ENCODE peak calls at places on chromosomes 6 and 20, in four cellular contexts. X, V, J and E are unnamed samples.

GRCh38 chr6:31597006-31597405 is 4.2 kb upstream of the NCR3 start:
- DNase-seq in X (peak; percentile 70), V (peak; percentile 61), J (no peak), E (peak; percentile 74)

GRCh38 chr6:44285552-44286284 is 15.5 kb downstream of the TMEM151B start:
- DNase-seq in X (no peak), V (no peak), J (no peak), E (no peak)

GRCh38 chr20:25355191-25355590 is 35.4 kb downstream of the ABHD12 start:
- DNase-seq in X (no peak), V (no peak), J (no peak), E (no peak)

GRCh38 chr20:19074828-19075516 is 137.5 kb upstream of the SLC24A3 start:
- DNase-seq in X (no peak), V (no peak), J (peak; percentile 88), E (no peak)

GRCh38 chr20:56014998-56015397 is 9.7 kb upstream of the CBLN4 start:
- DNase-seq in X (no peak), V (no peak), J (no peak), E (no peak)

GRCh38 chr6:132713355-132714134 is at the start of gene VNN1:
- DNase-seq in X (no peak), V (no peak), J (no peak), E (no peak)

GRCh38 chr20:14441201-14441600 is 103.8 kb upstream of the FLRT3 start:
- DNase-seq in X (no peak), V (no peak), J (no peak), E (no peak)

GRCh38 chr6:168139121-168139520 is 60.1 kb upstream of the FRMD1 start:
- DNase-seq in X (no peak), V (no peak), J (no peak), E (no peak)

GRCh38 chr6:105771313-105771970 is 314.7 kb upstream of the PRDM1 start:
- DNase-seq in X (no peak), V (no peak), J (no peak), E (no peak)

GRCh38 chr6:39061182-39061581 is 12.6 kb downstream of the GLP1R start:
- DNase-seq in X (no peak), V (no peak), J (no peak), E (no peak)

GRCh38 chr6:12064125-12064524 is 52.0 kb downstream of the HIVEP1 start:
- DNase-seq in X (no peak), V (no peak), J (no peak), E (no peak)

GRCh38 chr6:34386316-34387137 is 5.9 kb downstream of the NUDT3 start:
- DNase-seq in X (no peak), V (peak; percentile 78), J (no peak), E (no peak)

GRCh38 chr6:7978736-7979135 is 68.1 kb upstream of the TXNDC5 start:
- DNase-seq in X (no peak), V (no peak), J (no peak), E (no peak)

GRCh38 chr20:41577129-41578009 is 40.8 kb downstream of the CHD6 start:
- DNase-seq in X (no peak), V (peak; percentile 93), J (no peak), E (no peak)

GRCh38 chr20:40467703-40468411 is 221.2 kb downstream of the MAFB start:
- DNase-seq in X (no peak), V (no peak), J (no peak), E (no peak)

GRCh38 chr20:2302369-2302768 is 6.6 kb downstream of the TGM3 start:
- DNase-seq in X (no peak), V (peak; percentile 50), J (no peak), E (peak; percentile 8)

GRCh38 chr20:53281557-53282117 is 309.5 kb downstream of the TSHZ2 start:
- DNase-seq in X (no peak), V (no peak), J (no peak), E (no peak)

GRCh38 chr20:47502271-47502730 is 614 bp downstream of the NCOA3 start:
- DNase-seq in X (no peak), V (no peak), J (no peak), E (peak; percentile 44)

DNA sequence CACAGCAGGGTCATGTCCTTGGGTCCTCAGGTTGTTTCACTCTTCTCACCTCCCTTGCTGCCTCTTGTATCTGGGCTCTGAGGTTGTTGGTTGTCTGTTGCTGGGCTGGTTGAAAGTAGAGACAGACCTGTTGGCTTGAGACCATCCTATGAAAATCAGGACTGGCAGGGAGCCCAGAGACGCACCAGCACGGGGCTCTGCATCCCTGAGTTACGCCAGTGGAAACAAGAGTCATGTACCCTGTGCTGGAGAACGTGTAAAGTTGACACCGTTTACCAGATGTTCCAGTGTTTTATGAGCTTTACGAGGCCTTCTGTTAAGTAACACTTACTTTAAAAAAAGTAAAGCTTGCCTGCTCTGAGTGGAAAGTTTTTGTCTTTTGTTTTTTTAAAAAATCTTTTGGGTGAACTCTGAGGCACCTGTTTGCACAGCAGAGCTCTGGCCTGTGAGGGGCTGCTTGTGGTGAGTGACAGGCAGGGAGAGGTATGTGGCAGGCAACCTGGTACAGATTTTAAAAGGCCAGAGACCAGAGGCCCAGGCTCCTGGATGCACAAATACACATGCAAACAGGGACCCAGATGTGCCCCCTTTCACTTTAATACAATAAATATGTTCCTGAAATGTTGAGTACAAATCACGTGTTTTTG is 260.0 kb upstream of the SUPT3H start:
- DNase-seq in X (no peak), V (no peak), J (no peak), E (no peak)
- TF ChIP-seq SMC3 in X (no peak), V (no peak), J (no peak), E (no peak)

GRCh38 chr6:37482356-37483292 is 17.1 kb downstream of the CCDC167 start:
- DNase-seq in X (no peak), V (no peak), J (no peak), E (no peak)
- TF ChIP-seq JUND in X (no peak), V (no peak), J (no peak), E (no peak)

GRCh38 chr6:109050012-109050411 is 44.6 kb downstream of the SESN1 start:
- DNase-seq in X (no peak), V (peak; percentile 79), J (no peak), E (no peak)
- TF ChIP-seq ZBTB33 in X (no peak), V (no peak), J (no peak), E (no peak)

DNA sequence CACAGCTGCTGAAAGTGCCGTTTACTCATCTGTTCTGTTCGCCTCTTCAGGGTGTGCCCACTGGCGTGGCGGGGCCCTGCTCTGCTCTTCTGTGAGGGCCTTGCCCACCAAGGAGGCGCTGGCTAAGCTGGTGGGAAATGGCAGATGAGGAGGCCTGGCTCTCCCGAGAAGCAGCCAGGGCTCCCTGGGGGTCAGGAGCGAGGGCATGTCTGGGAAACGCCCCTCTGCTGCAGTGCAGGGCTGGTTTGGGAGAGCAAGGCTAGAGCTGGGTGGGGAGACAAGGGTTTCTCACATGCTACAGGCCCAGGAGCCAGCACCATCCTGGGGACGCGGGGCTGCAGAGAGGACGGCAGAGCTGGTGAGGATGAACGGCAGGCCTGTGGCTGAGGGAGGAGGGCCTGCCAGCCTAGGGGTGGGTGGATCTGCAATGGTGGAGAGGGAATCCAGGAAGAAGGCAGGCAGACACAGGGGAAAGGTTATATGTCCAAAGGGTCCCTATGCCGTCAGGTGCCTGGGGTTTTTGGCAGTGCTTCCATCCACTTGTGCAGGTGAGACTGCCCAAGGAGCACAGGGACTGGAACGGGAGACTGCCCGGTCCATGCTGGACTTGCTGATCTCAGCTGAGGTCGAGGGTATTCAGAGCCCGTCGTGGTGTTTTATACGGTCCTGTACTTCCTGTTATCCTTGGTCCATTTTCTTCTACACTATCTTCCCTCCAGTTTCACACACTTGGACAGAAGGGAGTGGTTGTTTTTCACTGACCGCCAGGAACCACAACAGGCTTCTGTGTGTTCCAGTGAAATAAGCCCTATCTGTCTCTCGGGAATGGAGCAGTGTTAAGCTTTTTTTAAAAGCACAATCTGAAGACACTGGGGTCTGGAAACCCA is 119.2 kb downstream of the SYCP2 start:
- DNase-seq in X (no peak), V (no peak), J (no peak), E (no peak)
- TF ChIP-seq SMC3 in X (no peak), V (no peak), J (no peak), E (no peak)

DNA sequence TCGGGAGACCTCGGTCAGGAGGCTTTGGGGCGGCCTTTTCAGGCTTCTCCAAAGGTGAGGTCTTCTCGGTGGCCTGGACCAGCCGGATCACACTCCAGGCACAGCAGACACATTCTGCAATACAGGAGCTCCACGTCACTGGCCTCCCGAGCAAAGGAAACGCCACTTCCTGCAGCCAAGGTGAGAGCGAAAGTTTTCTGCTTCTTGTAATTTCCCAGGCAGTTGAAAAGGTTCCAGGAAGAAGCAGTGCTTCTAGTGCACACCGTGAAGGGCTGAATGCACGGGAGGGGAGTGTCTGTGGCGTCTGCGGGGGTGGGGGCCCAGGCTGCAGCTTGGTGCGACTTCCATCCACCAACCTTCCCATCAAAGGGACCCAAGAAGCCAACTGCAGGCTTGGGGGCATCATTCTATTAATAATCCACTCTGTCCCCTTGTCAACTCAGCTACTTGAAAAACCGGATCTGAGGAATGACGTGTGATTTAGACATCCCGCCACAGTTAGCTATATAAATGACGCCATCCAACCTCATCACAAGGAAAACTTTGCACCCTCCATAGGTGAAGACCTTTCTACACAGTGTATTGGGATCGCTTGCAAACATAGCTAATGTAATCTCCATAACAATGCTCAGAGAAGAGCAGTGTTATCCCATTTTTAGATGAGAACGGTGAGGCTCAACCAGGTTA is 61.1 kb downstream of the NFATC2 start:
- DNase-seq in X (no peak), V (no peak), J (no peak), E (no peak)
- TF ChIP-seq JUND in X (no peak), V (no peak), J (no peak), E (no peak)

GRCh38 chr6:165774903-165775608 is 112.0 kb upstream of the PDE10A start:
- DNase-seq in X (no peak), V (peak; percentile 39), J (no peak), E (no peak)
- TF ChIP-seq ZBTB33 in X (no peak), V (no peak), J (no peak), E (no peak)

GRCh38 chr20:64146936-64147451 is 17.3 kb upstream of the MYT1 start:
- DNase-seq in X (no peak), V (no peak), J (no peak), E (no peak)
- TF ChIP-seq SMC3 in X (no peak), V (no peak), J (no peak), E (no peak)

GRCh38 chr6:111997863-111998191 is 56.1 kb upstream of the CCN6 start:
- DNase-seq in X (no peak), V (no peak), J (no peak), E (no peak)
- TF ChIP-seq JUND in X (no peak), V (no peak), J (no peak), E (no peak)